ENCODE peak calls at places on chromosome 13, in five cellular contexts. X is stimulated activated CD8-positive, alpha-beta memory T cell treated with anti-CD3 and anti-CD28 coated beads, Interleukin-4, amount 100 ng/mL, for 24 hours; B is T-helper 2 cell; S is M059J; H is nephron progenitor cell. P is an unnamed sample.

GRCh38 chr13:71625183-71625582 is 241.8 kb downstream of the DACH1 start:
- DNase-seq in H (no peak), X (no peak), B (no peak), S (no peak), P (no peak)

GRCh38 chr13:97205971-97206370 is 16.2 kb upstream of the MBNL2 start:
- DNase-seq in H (no peak), B (no peak), S (peak; percentile 63), X (no peak), P (no peak)

GRCh38 chr13:79534596-79534995 is 53.6 kb downstream of the NDFIP2 start:
- DNase-seq in H (no peak), B (no peak), X (no peak), S (no peak), P (no peak)

GRCh38 chr13:25286308-25286968 is 850 bp downstream of the MTMR6 start:
- DNase-seq in B (no peak), X (no peak), H (peak; percentile 19), S (peak; percentile 60), P (peak; percentile 41)

GRCh38 chr13:40352385-40352778 is 314.1 kb downstream of the FOXO1 start:
- DNase-seq in B (no peak), X (no peak), H (no peak), S (no peak), P (no peak)

GRCh38 chr13:49936943-49937273 is 768 bp upstream of the SPRYD7 start:
- DNase-seq in H (peak; percentile 43), X (no peak), S (no peak), B (no peak), P (no peak)

GRCh38 chr13:113327766-113328391 is 30.8 kb downstream of the LAMP1 start:
- DNase-seq in H (no peak), X (no peak), B (no peak), S (no peak), P (peak; percentile 71)

GRCh38 chr13:87889241-87889640 is 218.1 kb downstream of the SLITRK5 start:
- DNase-seq in H (no peak), B (no peak), X (no peak), S (no peak), P (no peak)

GRCh38 chr13:110269509-110270185 is 37.3 kb downstream of the COL4A1 start:
- DNase-seq in B (no peak), S (no peak), H (no peak), X (no peak), P (no peak)

GRCh38 chr13:78659450-78660110 is 625 bp upstream of the OBI1 start:
- DNase-seq in S (no peak), B (no peak), X (no peak), H (no peak), P (no peak)

GRCh38 chr13:28423010-28423409 is 71.9 kb downstream of the FLT1 start:
- DNase-seq in X (peak; percentile 11), H (no peak), S (no peak), B (no peak), P (no peak)

P was measured in D341Med.